ENCODE peak calls at places on chromosome 9, in seven cellular contexts. P is endothelial cell of umbilical vein, L is fibroblast of the aortic adventitia, Q is osteocyte, O is mesothelial cell of epicardium, I is osteoblast, W is B cell. M is an unnamed sample.

GRCh38 chr9:6838158-6838557 is 80.4 kb downstream of the KDM4C start:
- DNase-seq in P (no peak), L (peak), Q (no peak), O (no peak), I (no peak), W (no peak), M (no peak)

GRCh38 chr9:93252781-93253530 is 69.0 kb downstream of the WNK2 start:
- DNase-seq in P (no peak), L (no peak), Q (no peak), O (peak), I (peak), W (no peak), M (no peak)

GRCh38 chr9:74499111-74499601 is 2.0 kb downstream of the RORB start:
- DNase-seq in P (no peak), L (no peak), Q (no peak), O (no peak), I (peak), W (peak), M (no peak)

GRCh38 chr9:20640331-20641187 is 18.3 kb upstream of the MLLT3 start:
- DNase-seq in P (peak), L (peak), Q (no peak), O (peak), I (no peak), W (peak), M (peak)

GRCh38 chr9:33415152-33416038 is 13.0 kb upstream of the AQP7 start:
- DNase-seq in P (peak), L (peak), Q (no peak), O (peak), I (peak), W (peak), M (peak)

GRCh38 chr9:135290086-135290485 is 189.5 kb upstream of the PPP1R26 start:
- DNase-seq in P (no peak), L (no peak), Q (no peak), O (no peak), I (peak), W (no peak), M (no peak)

GRCh38 chr9:18606831-18607230 is 132.9 kb downstream of the ADAMTSL1 start:
- DNase-seq in P (peak), L (peak), Q (no peak), O (no peak), I (no peak), W (no peak), M (no peak)

GRCh38 chr9:129336601-129337286 is 158.7 kb upstream of the IER5L start:
- DNase-seq in P (peak), L (peak), Q (no peak), O (peak), I (peak), W (peak), M (peak)

GRCh38 chr9:100098241-100098886 is 436 bp downstream of the ERP44 start:
- DNase-seq in P (peak), L (peak), Q (no peak), O (peak), I (peak), W (peak), M (no peak)

GRCh38 chr9:13429271-13429670 is 149.8 kb upstream of the MPDZ start:
- DNase-seq in P (no peak), L (no peak), Q (no peak), O (no peak), I (no peak), W (no peak), M (no peak)

GRCh38 chr9:115261656-115262081 is 143.7 kb upstream of the TNC start:
- DNase-seq in P (no peak), L (no peak), Q (no peak), O (no peak), I (peak), W (no peak), M (no peak)

GRCh38 chr9:131976157-131976740 is 103.4 kb downstream of the MED27 start:
- DNase-seq in P (no peak), L (no peak), Q (no peak), O (no peak), I (no peak), W (no peak), M (no peak)

GRCh38 chr9:135990468-135991429 is 29.6 kb upstream of the UBAC1 start:
- DNase-seq in P (peak), L (peak), Q (no peak), O (no peak), I (no peak), W (peak), M (no peak)

GRCh38 chr9:122572456-122572855 is 10.7 kb downstream of the OR1L8 start:
- DNase-seq in P (no peak), L (no peak), Q (no peak), O (no peak), I (no peak), W (no peak), M (no peak)

GRCh38 chr9:111400564-111400898 is 70.5 kb upstream of the OR2K2 start:
- DNase-seq in P (no peak), L (peak), Q (no peak), O (no peak), I (no peak), W (no peak), M (no peak)

GRCh38 chr9:129253820-129254381 is 75.8 kb upstream of the IER5L start:
- DNase-seq in P (no peak), L (peak), Q (no peak), O (no peak), I (peak), W (no peak), M (peak)

GRCh38 chr9:93261281-93261680 is 77.3 kb downstream of the WNK2 start:
- DNase-seq in P (no peak), L (no peak), Q (peak), O (no peak), I (peak), W (no peak), M (no peak)

GRCh38 chr9:116156621-116157314 is 3.2 kb downstream of the PAPPA start:
- DNase-seq in P (peak), L (peak), Q (no peak), O (no peak), I (peak), W (no peak), M (peak)

GRCh38 chr9:6351757-6352156 is 23.6 kb downstream of the TPD52L3 start:
- DNase-seq in P (no peak), L (no peak), Q (no peak), O (no peak), I (no peak), W (no peak), M (no peak)

GRCh38 chr9:129513856-129514496 is 106.9 kb downstream of the C9orf50 start:
- DNase-seq in P (no peak), L (no peak), Q (no peak), O (no peak), I (no peak), W (no peak), M (no peak)

GRCh38 chr9:135110416-135110815 is 22.9 kb downstream of the OLFM1 start:
- DNase-seq in P (no peak), L (no peak), Q (no peak), O (no peak), I (no peak), W (no peak), M (no peak)

GRCh38 chr9:30574355-30575151 is 1809.9 kb upstream of the ACO1 start:
- DNase-seq in P (no peak), L (no peak), Q (no peak), O (no peak), I (no peak), W (no peak), M (no peak)

GRCh38 chr9:87206064-87206661 is 258.9 kb upstream of the GAS1 start:
- DNase-seq in P (no peak), L (no peak), Q (no peak), O (no peak), I (peak), W (no peak), M (no peak)

GRCh38 chr9:37892063-37892462 is 11.9 kb downstream of the SLC25A51 start:
- DNase-seq in P (no peak), L (no peak), Q (no peak), O (no peak), I (no peak), W (no peak), M (no peak)

GRCh38 chr9:112166176-112167140 is 8.6 kb downstream of the SUSD1 start:
- DNase-seq in P (no peak), L (peak), Q (no peak), O (no peak), I (no peak), W (no peak), M (no peak)

GRCh38 chr9:77424993-77425392 is 223.1 kb downstream of the GNA14 start:
- DNase-seq in P (peak), L (no peak), Q (no peak), O (no peak), I (no peak), W (no peak), M (no peak)

GRCh38 chr9:123314617-123315016 is 41.4 kb upstream of the CRB2 start:
- DNase-seq in P (no peak), L (no peak), Q (no peak), O (no peak), I (no peak), W (no peak), M (no peak)

GRCh38 chr9:91417602-91418218 is 5.9 kb downstream of the NFIL3 start:
- DNase-seq in P (no peak), L (peak), Q (no peak), O (no peak), I (no peak), W (no peak), M (no peak)

GRCh38 chr9:69981686-69982450 is 61.8 kb upstream of the MAMDC2 start:
- DNase-seq in P (peak), L (peak), Q (no peak), O (no peak), I (peak), W (no peak), M (no peak)
- TF ChIP-seq CTCF in P (no peak), L (no peak), Q (no peak), O (no peak), I (no peak), W (no peak), M (no peak)

GRCh38 chr9:96072930-96073329 is 197.4 kb downstream of the ERCC6L2 start:
- DNase-seq in P (no peak), L (no peak), Q (no peak), O (no peak), I (no peak), W (no peak), M (no peak)

GRCh38 chr9:96073531-96074284 is 198.2 kb downstream of the ERCC6L2 start:
- DNase-seq in P (no peak), L (no peak), Q (no peak), O (no peak), I (peak), W (no peak), M (no peak)

GRCh38 chr9:96069821-96070220 is 194.3 kb downstream of the ERCC6L2 start:
- DNase-seq in P (no peak), L (no peak), Q (no peak), O (no peak), I (no peak), W (no peak), M (no peak)

GRCh38 chr9:96068511-96068910 is 193.0 kb downstream of the ERCC6L2 start:
- DNase-seq in P (no peak), L (no peak), Q (no peak), O (no peak), I (no peak), W (no peak), M (no peak)

GRCh38 chr9:96071245-96072124 is 196.0 kb downstream of the ERCC6L2 start:
- DNase-seq in P (peak), L (no peak), Q (no peak), O (no peak), I (peak), W (no peak), M (no peak)
- TF ChIP-seq CTCF in P (peak), L (peak), Q (peak), O (peak), I (peak), W (peak), M (peak)

GRCh38 chr9:99015890-99016289 is 72.2 kb downstream of the COL15A1 start:
- DNase-seq in P (no peak), L (no peak), Q (no peak), O (no peak), I (peak), W (no peak), M (no peak)

GRCh38 chr9:99015448-99015847 is 71.7 kb downstream of the COL15A1 start:
- DNase-seq in P (no peak), L (no peak), Q (no peak), O (no peak), I (no peak), W (no peak), M (no peak)

GRCh38 chr9:99011161-99011709 is 67.5 kb downstream of the COL15A1 start:
- DNase-seq in P (no peak), L (no peak), Q (no peak), O (no peak), I (peak), W (no peak), M (no peak)

GRCh38 chr9:99013550-99013949 is 69.8 kb downstream of the COL15A1 start:
- DNase-seq in P (no peak), L (no peak), Q (no peak), O (no peak), I (no peak), W (no peak), M (no peak)

DNA sequence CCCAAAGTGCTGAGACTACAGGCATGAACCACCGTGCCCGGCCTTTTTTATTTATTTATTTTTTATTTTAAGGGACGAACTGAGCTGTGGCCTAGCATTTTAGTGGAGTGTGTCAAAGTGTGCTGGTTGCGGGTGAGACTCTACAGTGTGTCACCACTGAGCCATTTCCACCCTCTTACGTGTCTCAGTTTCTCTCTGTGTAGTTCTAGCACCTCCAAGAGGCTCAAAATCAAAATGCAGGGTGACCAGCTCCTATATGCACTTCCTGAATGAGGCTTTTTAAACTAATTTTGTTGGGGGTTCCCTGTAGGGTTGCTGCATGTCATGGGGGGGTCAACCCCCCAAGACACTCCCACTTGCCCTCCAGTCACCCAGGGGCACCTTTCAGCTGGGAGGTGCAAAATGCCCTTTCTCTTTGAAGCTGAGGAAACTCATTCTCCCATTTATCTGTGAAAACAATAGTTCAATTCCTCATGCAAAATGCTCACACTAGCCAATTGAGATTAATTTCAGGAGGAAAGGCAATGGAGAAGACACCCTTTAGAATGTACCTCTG is 69.3 kb downstream of the COL15A1 start:
- DNase-seq in P (no peak), L (no peak), Q (no peak), O (no peak), I (peak), W (no peak), M (no peak)
- TF ChIP-seq CTCF in P (no peak), L (peak), Q (no peak), O (no peak), I (no peak), W (no peak), M (no peak)

DNA sequence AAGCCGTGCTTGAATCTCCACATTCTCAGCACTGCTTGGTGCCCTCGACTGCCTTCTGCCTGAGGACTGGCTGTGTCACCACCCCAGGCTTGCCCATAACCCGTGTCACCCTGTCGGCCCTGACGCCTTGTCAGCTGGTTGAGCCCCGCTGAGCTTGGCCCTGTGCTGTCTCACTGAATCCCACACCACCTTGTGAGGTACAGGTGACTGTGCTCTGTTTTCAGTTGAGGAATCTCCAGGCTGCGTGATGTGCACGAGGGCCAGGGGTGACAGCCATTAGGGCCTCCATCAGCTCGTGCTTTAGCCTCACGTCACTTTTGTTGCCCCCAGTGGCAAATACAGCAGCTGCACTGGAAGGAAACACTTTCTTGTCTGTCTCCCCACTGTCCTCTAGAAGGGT is 90.7 kb downstream of the CACNA1B start:
- DNase-seq in P (no peak), L (no peak), Q (peak), O (no peak), I (peak), W (no peak), M (no peak)
- TF ChIP-seq CTCF in P (no peak), L (no peak), Q (no peak), O (no peak), I (no peak), W (no peak), M (no peak)

GRCh38 chr9:4985376-4986266 is 549 bp downstream of the JAK2 start:
- DNase-seq in P (peak), L (peak), Q (no peak), O (no peak), I (peak), W (peak), M (peak)
- TF ChIP-seq CTCF in P (no peak), L (no peak), Q (no peak), O (no peak), I (no peak), W (no peak), M (no peak)

GRCh38 chr9:137814841-137815240 is 62.7 kb upstream of the CACNA1B start:
- DNase-seq in P (no peak), L (no peak), Q (no peak), O (no peak), I (no peak), W (no peak), M (no peak)

GRCh38 chr9:137815256-137816255 is 62.0 kb upstream of the CACNA1B start:
- DNase-seq in P (no peak), L (no peak), Q (no peak), O (no peak), I (peak), W (no peak), M (peak)

GRCh38 chr9:137817236-137818200 is 60.1 kb upstream of the CACNA1B start:
- DNase-seq in P (no peak), L (no peak), Q (no peak), O (no peak), I (no peak), W (no peak), M (no peak)

GRCh38 chr9:137818286-137818685 is 59.3 kb upstream of the CACNA1B start:
- DNase-seq in P (no peak), L (no peak), Q (no peak), O (no peak), I (peak), W (no peak), M (no peak)

GRCh38 chr9:137816531-137817235 is 60.9 kb upstream of the CACNA1B start:
- DNase-seq in P (no peak), L (no peak), Q (no peak), O (no peak), I (peak), W (no peak), M (no peak)
- TF ChIP-seq CTCF in P (no peak), L (no peak), Q (no peak), O (no peak), I (no peak), W (no peak), M (no peak)

GRCh38 chr9:17535176-17535575 is 43.7 kb upstream of the SH3GL2 start:
- DNase-seq in P (no peak), L (no peak), Q (no peak), O (no peak), I (no peak), W (no peak), M (no peak)

GRCh38 chr9:17528859-17529258 is 50.0 kb upstream of the SH3GL2 start:
- DNase-seq in P (no peak), L (peak), Q (no peak), O (no peak), I (no peak), W (no peak), M (no peak)

GRCh38 chr9:17532461-17532860 is 46.4 kb upstream of the SH3GL2 start:
- DNase-seq in P (no peak), L (no peak), Q (no peak), O (no peak), I (no peak), W (no peak), M (no peak)

GRCh38 chr9:17536027-17536426 is 42.8 kb upstream of the SH3GL2 start:
- DNase-seq in P (no peak), L (no peak), Q (no peak), O (no peak), I (no peak), W (no peak), M (no peak)

GRCh38 chr9:17531642-17532254 is 47.1 kb upstream of the SH3GL2 start:
- DNase-seq in P (peak), L (peak), Q (no peak), O (no peak), I (peak), W (peak), M (no peak)
- TF ChIP-seq CTCF in P (peak), L (peak), Q (peak), O (peak), I (peak), W (peak), M (peak)

GRCh38 chr9:10268500-10269485 is 344.0 kb downstream of the PTPRD start:
- DNase-seq in P (peak), L (peak), Q (no peak), O (no peak), I (no peak), W (peak), M (peak)
- TF ChIP-seq CTCF in P (peak), L (peak), Q (peak), O (peak), I (no peak), W (peak), M (peak)

GRCh38 chr9:133921866-133922265 is 70.3 kb downstream of the VAV2 start:
- DNase-seq in P (no peak), L (no peak), Q (no peak), O (no peak), I (no peak), W (no peak), M (no peak)

GRCh38 chr9:133927041-133927440 is 65.1 kb downstream of the VAV2 start:
- DNase-seq in P (no peak), L (no peak), Q (no peak), O (no peak), I (no peak), W (no peak), M (no peak)

GRCh38 chr9:133926165-133926856 is 65.8 kb downstream of the VAV2 start:
- DNase-seq in P (no peak), L (no peak), Q (no peak), O (no peak), I (no peak), W (no peak), M (no peak)

GRCh38 chr9:133928248-133928764 is 63.8 kb downstream of the VAV2 start:
- DNase-seq in P (no peak), L (no peak), Q (no peak), O (no peak), I (no peak), W (no peak), M (no peak)

DNA sequence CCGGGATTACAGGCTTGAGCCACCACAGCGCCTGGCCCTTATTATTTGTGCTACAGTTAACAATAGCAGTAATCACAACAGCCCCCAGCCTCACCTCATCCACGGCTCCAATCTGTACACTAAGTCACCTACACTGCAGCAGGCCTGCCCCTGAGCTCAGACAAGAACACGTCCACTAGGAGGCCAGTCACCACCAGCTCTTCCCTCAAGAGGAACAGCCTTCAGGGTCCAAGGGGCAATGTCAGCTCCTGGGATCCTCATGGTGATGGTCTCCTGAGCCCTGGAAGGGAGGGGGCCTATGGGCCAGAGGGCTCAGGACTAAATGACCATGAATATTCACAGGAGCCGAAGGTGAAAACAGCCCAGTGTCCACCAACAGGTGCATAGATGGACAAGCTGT is 67.7 kb downstream of the VAV2 start:
- DNase-seq in P (no peak), L (no peak), Q (no peak), O (no peak), I (no peak), W (no peak), M (no peak)
- TF ChIP-seq CTCF in P (no peak), L (no peak), Q (no peak), O (no peak), I (no peak), W (no peak), M (no peak)

GRCh38 chr9:88559661-88560060 is 24.7 kb downstream of the NXNL2 start:
- DNase-seq in P (no peak), L (peak), Q (no peak), O (no peak), I (peak), W (no peak), M (no peak)
- TF ChIP-seq CTCF in P (no peak), L (peak), Q (no peak), O (no peak), I (peak), W (no peak), M (no peak)

M was measured in dorsolateral prefrontal cortex.